ENCODE peak calls at places on chromosomes 1 and 21, in nine cellular contexts. One of them, this sample, is unnamed.

GRCh38 chr1:36366091-36366661 is 19.5 kb downstream of the STK40 start:
- DNase-seq in AG08396: peak; percentile 37
- DNase-seq in activated T-helper 1 cell treated with Interleukin-2 at 50 U/mL for 16 hours: peak; percentile 36
- DNase-seq in EL: peak; percentile 55
- DNase-seq in GM04503: no peak
- DNase-seq in putamen: peak; percentile 59
- DNase-seq in amygdala: peak; percentile 82
- DNase-seq in NCI-H1436: no peak
- DNase-seq in amniotic stem cell: no peak
- DNase-seq in this sample: no peak

GRCh38 chr1:14896381-14897079 is 257.0 kb upstream of the TMEM51 start:
- DNase-seq in AG08396: no peak
- DNase-seq in activated T-helper 1 cell treated with Interleukin-2 at 50 U/mL for 16 hours: no peak
- DNase-seq in EL: peak; percentile 62
- DNase-seq in GM04503: no peak
- DNase-seq in putamen: no peak
- DNase-seq in amygdala: no peak
- DNase-seq in NCI-H1436: no peak
- DNase-seq in amniotic stem cell: no peak
- DNase-seq in this sample: no peak

GRCh38 chr1:27603962-27604578 is at the start of gene AHDC1:
- DNase-seq in AG08396: peak; percentile 94
- DNase-seq in activated T-helper 1 cell treated with Interleukin-2 at 50 U/mL for 16 hours: peak; percentile 88
- DNase-seq in EL: peak; percentile 92
- DNase-seq in GM04503: no peak
- DNase-seq in putamen: peak; percentile 83
- DNase-seq in amygdala: peak; percentile 86
- DNase-seq in NCI-H1436: peak; percentile 85
- DNase-seq in amniotic stem cell: peak; percentile 71
- DNase-seq in this sample: peak; percentile 94

GRCh38 chr1:59892836-59893811 is 33.4 kb downstream of the CYP2J2 start:
- DNase-seq in AG08396: no peak
- DNase-seq in activated T-helper 1 cell treated with Interleukin-2 at 50 U/mL for 16 hours: no peak
- DNase-seq in EL: no peak
- DNase-seq in GM04503: no peak
- DNase-seq in putamen: no peak
- DNase-seq in amygdala: no peak
- DNase-seq in NCI-H1436: no peak
- DNase-seq in amniotic stem cell: no peak
- DNase-seq in this sample: no peak

GRCh38 chr1:184270556-184270955 is 116.3 kb upstream of the C1orf21 start:
- DNase-seq in AG08396: peak; percentile 18
- DNase-seq in activated T-helper 1 cell treated with Interleukin-2 at 50 U/mL for 16 hours: no peak
- DNase-seq in EL: peak; percentile 69
- DNase-seq in GM04503: no peak
- DNase-seq in putamen: no peak
- DNase-seq in amygdala: no peak
- DNase-seq in NCI-H1436: no peak
- DNase-seq in amniotic stem cell: no peak
- DNase-seq in this sample: no peak

GRCh38 chr21:20258542-20258941 is 739.7 kb upstream of the NCAM2 start:
- DNase-seq in AG08396: no peak
- DNase-seq in activated T-helper 1 cell treated with Interleukin-2 at 50 U/mL for 16 hours: no peak
- DNase-seq in EL: no peak
- DNase-seq in GM04503: no peak
- DNase-seq in putamen: no peak
- DNase-seq in amygdala: no peak
- DNase-seq in NCI-H1436: no peak
- DNase-seq in amniotic stem cell: no peak
- DNase-seq in this sample: no peak

GRCh38 chr1:27007909-27008582 is 4.6 kb downstream of the TENT5B start:
- DNase-seq in AG08396: peak; percentile 51
- DNase-seq in activated T-helper 1 cell treated with Interleukin-2 at 50 U/mL for 16 hours: no peak
- DNase-seq in EL: peak; percentile 34
- DNase-seq in GM04503: no peak
- DNase-seq in putamen: no peak
- DNase-seq in amygdala: no peak
- DNase-seq in NCI-H1436: no peak
- DNase-seq in amniotic stem cell: no peak
- DNase-seq in this sample: no peak

GRCh38 chr1:204828352-204828850 is 42.3 kb upstream of the NFASC start:
- DNase-seq in AG08396: peak; percentile 94
- DNase-seq in activated T-helper 1 cell treated with Interleukin-2 at 50 U/mL for 16 hours: no peak
- DNase-seq in EL: peak; percentile 75
- DNase-seq in GM04503: no peak
- DNase-seq in putamen: peak; percentile 89
- DNase-seq in amygdala: peak; percentile 77
- DNase-seq in NCI-H1436: peak; percentile 89
- DNase-seq in amniotic stem cell: no peak
- DNase-seq in this sample: peak; percentile 84

GRCh38 chr1:106406114-106406513 is 650.4 kb upstream of the PRMT6 start:
- DNase-seq in AG08396: no peak
- DNase-seq in activated T-helper 1 cell treated with Interleukin-2 at 50 U/mL for 16 hours: no peak
- DNase-seq in EL: no peak
- DNase-seq in GM04503: no peak
- DNase-seq in putamen: no peak
- DNase-seq in amygdala: no peak
- DNase-seq in NCI-H1436: no peak
- DNase-seq in amniotic stem cell: no peak
- DNase-seq in this sample: no peak

This sample was measured in NCI-H1105.